ENCODE peak calls at places on chromosomes 7 and 10, in seven cellular contexts. Z is psoas muscle, Q is DND-41, X is IMR-90, P is upper lobe of right lung, U is brain microvascular endothelial cell, Y is choroid plexus epithelial cell. G is an unnamed sample.
A peak's percentile ranks its signal among the peaks of the same experiment; 100 is the strongest.

GRCh38 chr7:43700059-43700501 is 29.2 kb downstream of the COA1 start:
- DNase-seq in Z (no peak), Q (no peak), X (peak; percentile 82), P (no peak), U (no peak), Y (peak; percentile 85), G (peak; percentile 75)

GRCh38 chr10:71771821-71772617 is 1.3 kb downstream of the VSIR start:
- DNase-seq in Z (peak; percentile 67), Q (no peak), X (peak; percentile 66), P (no peak), U (peak; percentile 43), Y (peak; percentile 70), G (peak; percentile 79)

GRCh38 chr10:1548146-1548545 is 189.2 kb downstream of the ADARB2 start:
- DNase-seq in Z (no peak), Q (no peak), X (no peak), P (no peak), U (no peak), Y (no peak), G (no peak)

GRCh38 chr7:70134029-70134445 is 535.8 kb downstream of the AUTS2 start:
- DNase-seq in Z (no peak), Q (no peak), X (no peak), P (no peak), U (no peak), Y (no peak), G (no peak)

GRCh38 chr10:10598297-10598696 is 419.4 kb upstream of the CELF2 start:
- DNase-seq in Z (no peak), Q (no peak), X (no peak), P (no peak), U (no peak), Y (no peak), G (no peak)

GRCh38 chr7:111104710-111105109 is 13.8 kb downstream of the LRRN3 start:
- DNase-seq in Z (no peak), Q (no peak), X (no peak), P (no peak), U (no peak), Y (no peak), G (no peak)

GRCh38 chr7:54704851-54705250 is 54.2 kb downstream of the SEC61G start:
- DNase-seq in Z (no peak), Q (no peak), X (no peak), P (no peak), U (no peak), Y (no peak), G (no peak)

GRCh38 chr10:83184641-83185040 is 954.7 kb upstream of the GHITM start:
- DNase-seq in Z (no peak), Q (no peak), X (no peak), P (no peak), U (no peak), Y (no peak), G (no peak)

GRCh38 chr10:122504551-122504950 is 43.2 kb downstream of the HTRA1 start:
- DNase-seq in Z (peak; percentile 84), Q (no peak), X (peak; percentile 94), P (peak; percentile 90), U (peak; percentile 92), Y (peak; percentile 97), G (peak; percentile 57)

GRCh38 chr7:149048805-149049204 is 20.5 kb upstream of the PDIA4 start:
- DNase-seq in Z (no peak), Q (no peak), X (no peak), P (no peak), U (no peak), Y (no peak), G (no peak)

GRCh38 chr7:27686315-27686714 is 23.6 kb upstream of the HIBADH start:
- DNase-seq in Z (no peak), Q (no peak), X (no peak), P (no peak), U (peak; percentile 38), Y (peak; percentile 66), G (peak; percentile 68)

GRCh38 chr7:98341106-98341505 is 59.6 kb downstream of the BRI3 start:
- DNase-seq in Z (no peak), Q (no peak), X (peak; percentile 77), P (no peak), U (no peak), Y (peak; percentile 50), G (peak; percentile 32)

GRCh38 chr10:113007821-113008220 is 57.8 kb downstream of the TCF7L2 start:
- DNase-seq in Z (no peak), Q (peak; percentile 53), X (no peak), P (no peak), U (no peak), Y (peak; percentile 54), G (peak; percentile 55)

GRCh38 chr10:37496061-37496460 is 361.3 kb downstream of the ZNF248 start:
- DNase-seq in Z (no peak), Q (no peak), X (no peak), P (no peak), U (no peak), Y (no peak), G (no peak)

GRCh38 chr7:30750574-30751256 is 1.2 kb upstream of the INMT start:
- DNase-seq in Z (peak; percentile 83), Q (no peak), X (peak; percentile 92), P (peak; percentile 75), U (peak; percentile 64), Y (peak; percentile 94), G (peak; percentile 94)

GRCh38 chr7:130791746-130792145 is 57.7 kb upstream of the KLF14 start:
- DNase-seq in Z (no peak), Q (no peak), X (no peak), P (no peak), U (no peak), Y (no peak), G (no peak)

GRCh38 chr7:130794619-130794922 is 60.6 kb upstream of the KLF14 start:
- DNase-seq in Z (no peak), Q (no peak), X (no peak), P (no peak), U (no peak), Y (no peak), G (no peak)

GRCh38 chr7:130793855-130794618 is 60.0 kb upstream of the KLF14 start:
- DNase-seq in Z (no peak), Q (no peak), X (peak; percentile 22), P (no peak), U (peak; percentile 48), Y (peak; percentile 74), G (peak; percentile 44)
- TF ChIP-seq CTCF in Z (no peak), Q (no peak), X (peak; percentile 25), P (no peak), U (peak; percentile 64), Y (peak; percentile 54), G (peak; percentile 28)

DNA sequence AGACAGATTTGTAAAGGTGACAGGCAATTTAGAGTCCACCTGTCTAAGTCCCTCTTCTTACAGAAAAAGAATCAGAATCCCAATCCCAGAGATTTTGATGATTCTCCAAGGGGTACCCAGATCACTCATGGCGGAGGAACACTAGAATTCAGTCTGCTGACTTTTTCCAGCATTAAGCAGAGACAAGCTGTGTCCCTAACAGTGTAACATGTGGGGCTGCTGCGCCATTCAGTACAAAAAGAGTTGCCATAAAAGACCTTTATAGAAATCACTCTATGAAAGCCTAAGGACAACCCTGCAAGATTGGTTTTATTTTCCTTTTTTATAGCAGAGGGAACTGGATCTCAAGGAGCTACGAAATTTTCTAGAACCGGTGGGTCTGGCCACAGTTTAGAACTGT is 576 bp downstream of the GIMAP7 start:
- DNase-seq in Z (no peak), Q (peak; percentile 43), X (no peak), P (no peak), U (no peak), Y (no peak), G (no peak)
- H3K4me3 ChIP-seq in Z (peak overlapping the region; percentile 61), Q (peak overlapping the region; percentile 51), X (no peak overlapping the region), P (peak overlapping the region; percentile 61), U (no peak overlapping the region), Y (no peak overlapping the region), G (no peak overlapping the region)

DNA sequence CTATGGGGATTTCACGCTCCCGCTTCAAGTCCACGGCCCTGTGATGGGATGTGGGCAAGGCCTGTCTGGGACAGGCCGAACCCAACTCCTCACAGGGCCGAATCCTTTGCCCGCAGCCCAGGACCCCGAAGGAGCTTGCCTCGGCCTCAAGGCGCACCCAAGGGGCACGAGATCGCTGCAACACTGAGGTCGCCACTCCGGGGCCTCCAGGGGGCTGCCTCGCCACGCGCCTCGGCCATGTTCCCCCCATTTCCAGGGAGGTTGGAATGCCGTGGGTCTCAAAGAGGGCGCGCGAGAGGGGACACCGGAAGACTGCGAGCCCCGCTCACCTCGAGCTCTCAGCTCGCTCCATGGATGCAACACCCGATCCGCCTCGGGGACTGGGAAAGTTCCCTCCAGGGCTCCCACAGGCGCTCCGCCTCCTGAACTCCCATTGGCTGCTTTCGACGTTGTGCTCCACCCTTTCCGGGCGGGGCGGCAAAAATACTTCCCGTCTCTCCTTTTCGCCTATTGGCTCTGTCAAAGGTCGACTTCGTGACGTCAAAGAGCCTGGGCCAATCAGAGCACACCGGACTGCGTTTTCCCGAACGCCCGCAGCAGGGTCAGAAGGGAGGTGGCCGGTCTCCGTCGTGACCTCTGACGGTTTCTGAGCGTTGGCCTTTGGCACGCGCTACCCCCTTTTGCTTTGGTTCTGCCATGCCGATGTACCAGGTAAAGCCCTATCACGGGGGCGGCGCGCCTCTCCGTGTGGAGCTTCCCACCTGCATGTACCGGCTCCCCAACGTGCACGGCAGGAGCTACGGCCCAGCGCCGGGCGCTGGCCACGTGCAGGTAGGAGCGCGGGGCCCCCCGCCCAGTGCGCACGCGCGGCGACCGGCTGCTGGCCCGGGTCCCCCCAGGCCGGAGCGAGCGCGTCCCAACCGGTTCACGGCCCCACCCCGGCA is at the start of the genes AIMP2 and PMS2:
- DNase-seq in Z (peak; percentile 99), Q (peak; percentile 97), X (peak; percentile 98), P (peak; percentile 98), U (peak; percentile 98), Y (peak; percentile 99), G (peak; percentile 99)
- TF ChIP-seq CTCF in Z (no peak), Q (peak; percentile 44), X (peak; percentile 1), P (no peak), U (peak; percentile 23), Y (peak; percentile 20), G (no peak)

GRCh38 chr7:138625084-138625848 is 75.9 kb downstream of the SVOPL start:
- DNase-seq in Z (no peak), Q (peak; percentile 20), X (no peak), P (no peak), U (no peak), Y (no peak), G (no peak)
- H3K4me3 ChIP-seq in Z (no peak overlapping the region), Q (no peak overlapping the region), X (no peak overlapping the region), P (no peak overlapping the region), U (no peak overlapping the region), Y (no peak overlapping the region), G (no peak overlapping the region)

GRCh38 chr7:3408814-3409595 is 108.0 kb downstream of the SDK1 start:
- DNase-seq in Z (no peak), Q (no peak), X (no peak), P (no peak), U (peak; percentile 6), Y (peak; percentile 15), G (no peak)
- TF ChIP-seq CTCF in Z (no peak), Q (no peak), X (no peak), P (no peak), U (no peak), Y (no peak), G (no peak)

GRCh38 chr10:49567810-49568209 is 28.9 kb upstream of the ERCC6 start:
- DNase-seq in Z (no peak), Q (no peak), X (no peak), P (no peak), U (no peak), Y (no peak), G (no peak)
- H3K4me3 ChIP-seq in Z (no peak overlapping the region), Q (no peak overlapping the region), X (no peak overlapping the region), P (no peak overlapping the region), U (no peak overlapping the region), Y (no peak overlapping the region), G (no peak overlapping the region)

GRCh38 chr7:73978681-73979563 is 49.1 kb upstream of the ELN start:
- DNase-seq in Z (peak; percentile 69), Q (peak; percentile 33), X (no peak), P (peak; percentile 81), U (peak; percentile 6), Y (peak; percentile 55), G (peak; percentile 43)
- TF ChIP-seq CTCF in Z (peak; percentile 62), Q (peak; percentile 61), X (peak; percentile 29), P (peak; percentile 33), U (peak; percentile 58), Y (peak; percentile 60), G (peak; percentile 26)

GRCh38 chr10:101234333-101234732 is 5.1 kb upstream of the LBX1 start:
- DNase-seq in Z (no peak), Q (no peak), X (no peak), P (no peak), U (no peak), Y (no peak), G (no peak)
- H3K4me3 ChIP-seq in Z (no peak overlapping the region), Q (no peak overlapping the region), X (no peak overlapping the region), P (no peak overlapping the region), U (no peak overlapping the region), Y (no peak overlapping the region), G (no peak overlapping the region)

G was measured in fibroblast of villous mesenchyme.